ENCODE peak calls at places on chromosomes 5 and 9, in four cellular contexts. H, B, N and G are unnamed samples.

GRCh38 chr5:16508730-16509531 is 43.3 kb upstream of the ZNF622 start:
- DNase-seq in B (peak), N (peak), H (no peak), G (peak)

GRCh38 chr5:1666812-1667588 is 132.6 kb downstream of the MRPL36 start:
- DNase-seq in H (no peak), B (peak), N (peak), G (peak)

GRCh38 chr5:94776167-94776566 is 157.7 kb downstream of the SLF1 start:
- DNase-seq in B (no peak), H (no peak), N (no peak), G (no peak)

GRCh38 chr9:94624621-94625020 is 14.7 kb downstream of the FBP1 start:
- DNase-seq in H (no peak), N (no peak), B (no peak), G (no peak)

GRCh38 chr5:6365977-6366590 is 12.3 kb downstream of the MED10 start:
- DNase-seq in N (no peak), H (no peak), B (no peak), G (no peak)

GRCh38 chr9:78035369-78035993 is 3.9 kb upstream of the GNAQ start:
- DNase-seq in B (peak), H (peak), N (peak), G (peak)

GRCh38 chr5:1105350-1106265 is 6.3 kb downstream of the SLC12A7 start:
- DNase-seq in N (peak), B (peak), H (no peak), G (no peak)

GRCh38 chr5:73733219-73733618 is 107.2 kb downstream of the ARHGEF28 start:
- DNase-seq in N (no peak), H (no peak), B (no peak), G (no peak)

GRCh38 chr9:38141751-38142150 is 72.7 kb upstream of the SHB start:
- DNase-seq in B (no peak), N (peak), H (no peak), G (no peak)

GRCh38 chr5:76517334-76517733 is 105.9 kb downstream of the F2RL2 start:
- DNase-seq in B (no peak), H (no peak), N (no peak), G (no peak)

GRCh38 chr5:59722875-59723274 is 170.7 kb downstream of the PDE4D start:
- DNase-seq in B (no peak), H (no peak), N (no peak), G (no peak)

GRCh38 chr5:53970510-53970909 is 339.9 kb downstream of the ARL15 start:
- DNase-seq in H (no peak), B (no peak), N (no peak), G (no peak)

GRCh38 chr5:149962040-149962439 is 1.5 kb downstream of the SLC26A2 start:
- DNase-seq in H (peak), B (peak), N (peak), G (peak)

GRCh38 chr5:171342362-171343111 is 33.5 kb downstream of the TLX3 start:
- DNase-seq in H (peak), N (peak), B (peak), G (peak)

GRCh38 chr9:92664394-92665152 is 5.4 kb downstream of the IPPK start:
- DNase-seq in B (no peak), N (no peak), H (no peak), G (no peak)

GRCh38 chr5:121691478-121691877 is 160.2 kb upstream of the FTMT start:
- DNase-seq in B (peak), H (no peak), N (peak), G (peak)

GRCh38 chr9:127778280-127779135 is at the start of gene SH2D3C:
- DNase-seq in H (no peak), B (peak), N (no peak), G (no peak)

GRCh38 chr5:143700994-143701393 is 111.0 kb upstream of the HMHB1 start:
- DNase-seq in B (no peak), H (no peak), N (no peak), G (no peak)

GRCh38 chr9:36263662-36264061 is 5.4 kb upstream of the GNE start:
- DNase-seq in H (no peak), B (no peak), N (no peak), G (no peak)

GRCh38 chr9:36258170-36258988 is at the start of gene GNE:
- DNase-seq in N (peak), H (peak), B (peak), G (peak)

GRCh38 chr9:36264896-36265295 is 6.6 kb upstream of the GNE start:
- DNase-seq in N (no peak), H (no peak), B (no peak), G (no peak)

GRCh38 chr9:36258989-36259315 is 704 bp upstream of the GNE start:
- DNase-seq in B (no peak), N (no peak), H (no peak), G (no peak)
- TF ChIP-seq REST in B (no peak), N (no peak), H (no peak), G (no peak)

GRCh38 chr9:33167084-33167948 is at the start of gene B4GALT1:
- DNase-seq in H (no peak), B (peak), N (peak), G (peak)

GRCh38 chr9:33166263-33167083 is 663 bp downstream of the B4GALT1 start:
- DNase-seq in H (no peak), N (no peak), B (peak), G (peak)

GRCh38 chr9:33163433-33164137 is 3.6 kb downstream of the B4GALT1 start:
- DNase-seq in H (no peak), B (no peak), N (no peak), G (no peak)

GRCh38 chr9:33164138-33164809 is 2.9 kb downstream of the B4GALT1 start:
- DNase-seq in N (no peak), B (no peak), H (no peak), G (no peak)

GRCh38 chr9:33165263-33166151 is 1.6 kb downstream of the B4GALT1 start:
- DNase-seq in H (no peak), N (peak), B (peak), G (no peak)
- TF ChIP-seq REST in H (no peak), N (no peak), B (no peak), G (no peak)

GRCh38 chr9:135119496-135120064 is 32.1 kb downstream of the OLFM1 start:
- DNase-seq in H (no peak), N (no peak), B (no peak), G (no peak)

GRCh38 chr9:135120249-135120648 is 32.8 kb downstream of the OLFM1 start:
- DNase-seq in N (no peak), B (no peak), H (no peak), G (no peak)

GRCh38 chr9:135116371-135116770 is 28.9 kb downstream of the OLFM1 start:
- DNase-seq in B (no peak), N (no peak), H (no peak), G (no peak)

GRCh38 chr9:135122316-135122715 is 34.8 kb downstream of the OLFM1 start:
- DNase-seq in N (no peak), H (no peak), B (no peak), G (no peak)

GRCh38 chr9:135116892-135117680 is 29.6 kb downstream of the OLFM1 start:
- DNase-seq in H (no peak), N (no peak), B (no peak), G (no peak)
- TF ChIP-seq REST in H (no peak), N (no peak), B (no peak), G (no peak)

DNA sequence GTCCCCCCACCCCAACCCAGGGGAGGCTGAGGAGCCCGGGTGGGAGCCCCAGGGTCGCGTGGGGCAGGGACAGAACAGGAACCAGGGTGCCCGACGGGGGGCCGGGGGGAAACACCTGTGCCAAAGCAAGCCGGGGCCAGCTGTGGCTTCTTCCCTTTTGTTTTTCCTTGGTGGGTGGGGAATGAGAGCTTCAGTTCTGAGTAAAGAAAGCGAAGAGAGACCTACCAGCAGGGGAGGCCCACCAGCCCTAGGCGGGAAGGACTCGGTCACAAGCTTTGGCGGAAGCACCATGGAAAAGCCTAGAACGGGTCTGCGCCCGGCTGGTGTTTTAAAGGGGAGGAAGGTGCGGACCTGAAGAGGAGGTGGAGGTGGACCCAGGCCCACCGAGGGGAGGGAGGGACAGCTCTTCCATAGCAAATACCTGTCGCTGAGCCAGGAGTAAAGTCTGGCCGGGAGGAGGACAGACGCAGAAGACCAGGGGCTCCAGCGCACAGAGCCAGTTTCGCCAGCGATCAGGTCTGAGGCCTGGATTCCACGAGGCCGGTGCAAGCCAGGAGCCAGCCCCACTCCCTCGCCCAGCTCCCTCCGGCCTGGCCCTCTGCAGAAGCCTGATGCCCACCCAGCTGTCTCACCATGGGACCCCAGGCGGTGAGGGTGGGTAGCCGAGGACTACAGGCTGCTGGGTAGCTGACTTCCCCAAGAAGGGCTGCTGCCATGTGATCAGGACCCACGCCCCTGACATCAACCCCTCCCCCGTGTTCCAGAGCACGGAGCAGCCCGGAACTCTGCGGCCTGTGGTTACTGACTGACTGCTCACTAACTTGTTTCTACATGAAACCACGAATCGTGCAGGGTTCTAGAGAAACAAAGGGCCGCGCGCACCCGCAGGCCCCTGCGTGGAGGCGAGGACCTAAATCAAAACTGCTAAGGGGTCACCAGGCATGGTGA is 849 bp upstream of the MGAT1 start:
- DNase-seq in H (no peak), B (peak), N (no peak), G (peak)
- TF ChIP-seq REST in H (no peak), B (no peak), N (no peak), G (no peak)

GRCh38 chr5:154708845-154709244 is 46.3 kb upstream of the LARP1 start:
- DNase-seq in H (no peak), B (no peak), N (no peak), G (no peak)
- TF ChIP-seq REST in H (no peak), B (no peak), N (no peak), G (no peak)

GRCh38 chr9:14262836-14263235 is 51.1 kb downstream of the NFIB start:
- DNase-seq in B (no peak), N (no peak), H (no peak), G (no peak)

GRCh38 chr9:14258156-14258555 is 55.8 kb downstream of the NFIB start:
- DNase-seq in B (no peak), H (no peak), N (no peak), G (no peak)

GRCh38 chr9:14260101-14260500 is 53.8 kb downstream of the NFIB start:
- DNase-seq in H (no peak), N (no peak), B (no peak), G (no peak)

GRCh38 chr9:14258840-14259239 is 55.1 kb downstream of the NFIB start:
- DNase-seq in B (no peak), H (no peak), N (no peak), G (no peak)

GRCh38 chr9:14263707-14264483 is 50.0 kb downstream of the NFIB start:
- DNase-seq in H (no peak), N (no peak), B (no peak), G (no peak)
- TF ChIP-seq REST in H (no peak), N (no peak), B (no peak), G (no peak)

GRCh38 chr9:89996106-89996505 is 391.3 kb downstream of the GADD45G start:
- DNase-seq in H (no peak), B (no peak), N (no peak), G (no peak)
- TF ChIP-seq REST in H (no peak), B (no peak), N (no peak), G (no peak)

DNA sequence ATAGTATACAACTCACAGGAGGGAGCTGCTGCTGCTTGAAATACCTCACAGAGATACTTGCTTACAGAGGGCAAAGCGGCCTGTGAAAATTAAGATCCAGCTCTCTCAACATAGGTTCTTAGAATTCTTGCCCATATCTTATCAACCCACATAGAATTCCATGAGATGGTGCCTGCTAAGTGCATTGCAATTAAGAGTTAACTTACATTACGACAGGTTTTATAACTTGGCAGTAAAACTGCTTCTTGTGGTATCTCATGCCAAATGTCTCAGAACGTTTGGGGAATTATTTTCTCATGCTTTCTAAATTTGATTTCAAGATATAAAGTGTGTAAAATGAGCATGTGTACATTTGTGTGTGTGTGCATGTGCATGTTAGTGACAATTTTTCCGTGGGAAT is 261.3 kb downstream of the SAXO1 start:
- DNase-seq in N (no peak), H (no peak), B (no peak), G (no peak)
- TF ChIP-seq REST in N (no peak), H (no peak), B (no peak), G (no peak)